ENCODE peak calls at places on chromosomes 13 and 19, in six cellular contexts. W is non-pigmented ciliary epithelial cell; Y is thoracic aorta; T is stimulated activated CD8-positive, alpha-beta memory T cell treated with anti-CD3 and anti-CD28 coated beads, Interleukin-15, amount 100 ng/mL, for 4 hours; O is AG10803; E is dorsolateral prefrontal cortex. C is an unnamed sample.

GRCh38 chr19:38831142-38831605 is 420 bp downstream of the ECH1 start:
- DNase-seq in T (no peak), W (peak; percentile 93), O (peak; percentile 97), E (no peak), Y (peak; percentile 34), C (peak; percentile 92)

GRCh38 chr13:27293873-27294515 is 23.4 kb downstream of the RASL11A start:
- DNase-seq in E (no peak), O (no peak), Y (no peak), T (no peak), W (no peak), C (no peak)

GRCh38 chr13:113119166-113119821 is 3.3 kb upstream of the F10 start:
- DNase-seq in T (no peak), O (no peak), W (no peak), E (no peak), Y (no peak), C (no peak)

GRCh38 chr19:30447276-30447870 is 75.2 kb downstream of the ZNF536 start:
- DNase-seq in E (no peak), Y (no peak), O (peak; percentile 94), W (no peak), T (no peak), C (peak; percentile 37)

GRCh38 chr13:74132152-74132767 is 1.9 kb downstream of the KLF12 start:
- DNase-seq in T (no peak), W (no peak), Y (no peak), O (no peak), E (no peak), C (no peak)

GRCh38 chr13:22926176-22927007 is 254.4 kb upstream of the SGCG start:
- DNase-seq in W (no peak), T (no peak), E (no peak), O (peak; percentile 17), Y (no peak), C (peak; percentile 28)

GRCh38 chr13:72504026-72504925 is 223.2 kb downstream of the MZT1 start:
- DNase-seq in T (no peak), E (no peak), W (no peak), Y (no peak), O (no peak), C (no peak)

GRCh38 chr19:49437231-49437630 is 4.1 kb downstream of the SLC17A7 start:
- DNase-seq in W (no peak), Y (no peak), T (no peak), E (peak; percentile 43), O (no peak), C (no peak)

GRCh38 chr13:91142572-91142971 is 204.9 kb upstream of the MIR17HG start:
- DNase-seq in Y (no peak), T (no peak), E (no peak), O (peak; percentile 29), W (peak; percentile 35), C (peak; percentile 53)

GRCh38 chr13:77136902-77137420 is 110.0 kb upstream of the FBXL3 start:
- DNase-seq in T (no peak), W (peak; percentile 94), E (no peak), O (peak; percentile 21), Y (no peak), C (peak; percentile 23)

GRCh38 chr13:97559030-97559429 is 125.1 kb downstream of the RAP2A start:
- DNase-seq in T (no peak), W (no peak), O (no peak), E (no peak), Y (no peak), C (no peak)

GRCh38 chr13:98581971-98582702 is 5.2 kb upstream of the STK24 start:
- DNase-seq in E (no peak), W (no peak), Y (no peak), O (peak; percentile 43), T (no peak), C (peak; percentile 51)

GRCh38 chr19:46295401-46296308 is 1.2 kb upstream of the HIF3A start:
- DNase-seq in Y (no peak), O (no peak), E (no peak), T (no peak), W (no peak), C (no peak)

GRCh38 chr19:53004242-53004641 is 9.5 kb upstream of the ERVV-1 start:
- DNase-seq in O (no peak), E (no peak), T (no peak), Y (no peak), W (no peak), C (no peak)

GRCh38 chr13:40072663-40073120 is 417.2 kb downstream of the COG6 start:
- DNase-seq in W (no peak), Y (no peak), O (no peak), T (no peak), E (no peak), C (no peak)

GRCh38 chr13:45615501-45616101 is at the start of gene ERICH6B:
- DNase-seq in E (peak; percentile 38), O (no peak), Y (no peak), T (no peak), W (no peak), C (no peak)

GRCh38 chr19:46520616-46521015 is 24.9 kb upstream of the PNMA8B start:
- DNase-seq in W (no peak), E (no peak), Y (no peak), O (no peak), T (no peak), C (no peak)

GRCh38 chr19:8638078-8638619 is 7.7 kb downstream of the NFILZ start:
- DNase-seq in E (no peak), Y (no peak), W (no peak), T (no peak), O (peak; percentile 61), C (no peak)

GRCh38 chr13:59247166-59247565 is 916.6 kb downstream of the DIAPH3 start:
- DNase-seq in Y (no peak), T (no peak), E (peak; percentile 49), W (no peak), O (no peak), C (no peak)

GRCh38 chr19:45446295-45446694 is 21.5 kb upstream of the FOSB start:
- DNase-seq in W (no peak), T (no peak), Y (no peak), E (no peak), O (peak; percentile 48), C (no peak)

GRCh38 chr19:24069907-24070657 is 16.9 kb upstream of the ZNF254 start:
- DNase-seq in W (no peak), Y (no peak), O (no peak), T (no peak), E (no peak), C (no peak)

GRCh38 chr13:111251646-111252448 is 68.6 kb upstream of the TEX29 start:
- DNase-seq in E (no peak), Y (no peak), T (no peak), O (peak; percentile 45), W (no peak), C (peak; percentile 32)

GRCh38 chr19:45972081-45972943 is 1.4 kb downstream of the NOVA2 start:
- DNase-seq in Y (no peak), W (no peak), E (no peak), T (peak; percentile 52), O (no peak), C (no peak)

GRCh38 chr19:51375504-51376221 is 3.2 kb upstream of the NKG7 start:
- DNase-seq in E (no peak), W (no peak), Y (no peak), T (no peak), O (no peak), C (no peak)